ENCODE peak calls at places on chromosome 5, in four cellular contexts. C, S, H and J are unnamed samples.

GRCh38 chr5:14451866-14452265 is 129.7 kb upstream of the OTULINL start:
- DNase-seq in C (no peak), S (peak; percentile 36), H (no peak), J (no peak)

GRCh38 chr5:142602720-142603245 is 83.1 kb downstream of the FGF1 start:
- DNase-seq in C (peak; percentile 43), S (no peak), H (no peak), J (peak; percentile 29)

GRCh38 chr5:147576646-147577535 is 67.0 kb upstream of the DPYSL3 start:
- DNase-seq in C (peak; percentile 29), S (peak; percentile 91), H (peak; percentile 60), J (peak; percentile 47)

GRCh38 chr5:40736103-40736875 is 19.5 kb downstream of the TTC33 start:
- DNase-seq in C (peak; percentile 74), S (no peak), H (no peak), J (peak; percentile 59)

GRCh38 chr5:133977858-133978257 is 9.4 kb upstream of the C5orf15 start:
- DNase-seq in C (peak; percentile 85), S (no peak), H (no peak), J (no peak)

GRCh38 chr5:52707626-52708025 is 80.1 kb upstream of the ITGA1 start:
- DNase-seq in C (no peak), S (no peak), H (no peak), J (no peak)

GRCh38 chr5:121138495-121138907 is 674.4 kb downstream of the PRR16 start:
- DNase-seq in C (no peak), S (no peak), H (no peak), J (no peak)

GRCh38 chr5:37501152-37501551 is 122.0 kb downstream of the WDR70 start:
- DNase-seq in C (peak; percentile 7), S (no peak), H (no peak), J (no peak)

GRCh38 chr5:125235995-125236394 is 489.6 kb upstream of the ZNF608 start:
- DNase-seq in C (no peak), S (no peak), H (no peak), J (peak; percentile 23)

GRCh38 chr5:98108497-98108896 is 665.0 kb upstream of the RGMB start:
- DNase-seq in C (peak; percentile 99), S (no peak), H (no peak), J (no peak)

GRCh38 chr5:135386886-135387628 is 12.0 kb downstream of the MACROH2A1 start:
- DNase-seq in C (peak; percentile 94), S (no peak), H (no peak), J (no peak)

GRCh38 chr5:141814064-141814982 is 63.9 kb downstream of the PCDH1 start:
- DNase-seq in C (no peak), S (peak; percentile 95), H (peak; percentile 89), J (peak; percentile 84)

GRCh38 chr5:153767221-153768218 is 271.2 kb downstream of the FAM114A2 start:
- DNase-seq in C (no peak), S (no peak), H (no peak), J (peak; percentile 68)

GRCh38 chr5:6877986-6878828 is 165.0 kb downstream of the TENT4A start:
- DNase-seq in C (no peak), S (no peak), H (no peak), J (no peak)

GRCh38 chr5:111379391-111379816 is 132.9 kb downstream of the STARD4 start:
- DNase-seq in C (no peak), S (no peak), H (no peak), J (no peak)

GRCh38 chr5:63263409-63263808 is 684.8 kb downstream of the LRRC70 start:
- DNase-seq in C (no peak), S (no peak), H (no peak), J (no peak)

GRCh38 chr5:179346401-179346800 is 1.1 kb upstream of the ADAMTS2 start:
- DNase-seq in C (no peak), S (no peak), H (no peak), J (no peak)

GRCh38 chr5:160467555-160468418 is 46.1 kb downstream of the PTTG1 start:
- DNase-seq in C (peak; percentile 87), S (peak; percentile 63), H (peak; percentile 60), J (no peak)

GRCh38 chr5:76389513-76390154 is 13.5 kb upstream of the IQGAP2 start:
- DNase-seq in C (no peak), S (no peak), H (no peak), J (no peak)

GRCh38 chr5:176916337-176916736 is 17.2 kb upstream of the HK3 start:
- DNase-seq in C (no peak), S (no peak), H (no peak), J (no peak)

GRCh38 chr5:35838370-35839042 is 18.2 kb upstream of the IL7R start:
- DNase-seq in C (peak; percentile 23), S (no peak), H (no peak), J (no peak)

GRCh38 chr5:67561145-67561932 is 364.7 kb upstream of the CD180 start:
- DNase-seq in C (no peak), S (no peak), H (no peak), J (no peak)

GRCh38 chr5:1757511-1757910 is 42.1 kb downstream of the MRPL36 start:
- DNase-seq in C (no peak), S (peak; percentile 37), H (peak; percentile 15), J (no peak)
- H4K5ac ChIP-seq in C (no peak overlapping the region), S (no peak overlapping the region), H (no peak overlapping the region), J (no peak overlapping the region)

GRCh38 chr5:178126556-178126955 is 4.3 kb upstream of the RMND5B start:
- DNase-seq in C (no peak), S (no peak), H (peak; percentile 92), J (peak; percentile 98)
- H3K4me2 ChIP-seq in C (no peak overlapping the region), S (peak overlapping the region; percentile 36), H (no peak overlapping the region), J (no peak overlapping the region)

DNA sequence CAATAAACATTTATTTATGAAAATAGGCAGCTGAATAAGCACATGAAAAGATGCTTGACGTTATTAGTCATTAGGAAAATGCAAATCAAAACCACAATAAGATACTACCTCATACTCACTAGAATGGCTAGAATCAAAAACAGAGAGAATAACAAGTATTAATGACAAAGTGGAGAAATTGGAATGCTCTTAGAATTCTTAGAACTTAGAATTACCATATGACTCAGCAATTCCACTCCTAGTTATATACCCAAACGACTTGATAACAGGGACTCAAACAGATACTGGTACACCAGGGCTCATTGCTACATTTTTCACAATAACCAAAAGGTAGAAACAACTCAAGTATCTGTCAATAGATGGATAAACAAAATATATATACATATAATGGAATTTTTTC is 15.1 kb upstream of the TRIM36 start:
- DNase-seq in C (peak; percentile 9), S (no peak), H (no peak), J (no peak)
- H4K5ac ChIP-seq in C (no peak overlapping the region), S (no peak overlapping the region), H (no peak overlapping the region), J (no peak overlapping the region)

DNA sequence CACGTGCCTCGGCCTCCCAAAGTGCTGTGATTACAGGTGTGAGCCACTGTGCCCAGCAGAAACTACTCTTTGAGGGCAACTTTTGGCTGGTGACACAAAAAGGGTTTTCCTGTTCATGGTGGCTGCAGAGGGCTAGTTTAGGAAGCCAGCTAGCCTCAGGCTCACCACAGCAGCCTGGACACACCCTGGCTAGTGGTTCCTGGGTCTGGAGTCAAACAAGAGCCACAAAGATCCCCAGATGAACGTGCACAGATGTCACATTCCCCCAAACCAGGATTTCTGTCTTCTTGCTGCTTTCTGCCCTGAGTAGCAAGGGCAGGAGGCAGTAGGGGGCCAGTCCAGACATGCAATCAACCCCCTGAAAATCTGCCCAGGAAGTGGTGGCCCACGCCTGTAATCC is 6.8 kb downstream of the HBEGF start:
- DNase-seq in C (no peak), S (no peak), H (no peak), J (no peak)
- H3K4me2 ChIP-seq in C (no peak overlapping the region), S (no peak overlapping the region), H (no peak overlapping the region), J (no peak overlapping the region)